ENCODE peak calls at places on chromosomes 7 and 10, in nine cellular contexts. J is heart left ventricle, C is HCT116, F is transverse colon, X is testis, A is Peyer's patch, W is prostate gland, R is breast epithelium, P is A549. Q is an unnamed sample. For H3K4me1, the result is how much of the 10 kb centered on the place peaks cover.

GRCh38 chr10:7291487-7292113 is 119.2 kb downstream of the SFMBT2 start:
- DNase-seq in J (no peak), C (no peak), F (no peak), X (no peak), A (no peak), W (no peak), R (no peak), P (peak), Q (no peak)

GRCh38 chr7:130352335-130353074 is 7.9 kb downstream of the CPA5 start:
- DNase-seq in J (no peak), C (no peak), F (no peak), X (no peak), A (no peak), W (no peak), R (no peak), P (no peak), Q (no peak)

GRCh38 chr7:32564542-32564941 is 69.3 kb downstream of the AVL9 start:
- DNase-seq in J (no peak), C (no peak), F (no peak), X (no peak), A (no peak), W (no peak), R (no peak), P (no peak), Q (no peak)

GRCh38 chr7:1442355-1443124 is 16.7 kb downstream of the MICALL2 start:
- DNase-seq in J (no peak), C (no peak), F (no peak), X (no peak), A (no peak), W (no peak), R (no peak), P (no peak), Q (no peak)

GRCh38 chr7:67406941-67407340 is 410.3 kb downstream of the TYW1 start:
- DNase-seq in J (no peak), C (no peak), F (no peak), X (no peak), A (no peak), W (peak), R (no peak), P (no peak), Q (no peak)

GRCh38 chr10:86876748-86877147 is 80.7 kb downstream of the MMRN2 start:
- DNase-seq in J (no peak), C (no peak), F (no peak), X (no peak), A (no peak), W (no peak), R (no peak), P (no peak), Q (no peak)

GRCh38 chr7:159014297-159015062 is 130.2 kb downstream of the VIPR2 start:
- DNase-seq in J (no peak), C (no peak), F (no peak), X (no peak), A (no peak), W (no peak), R (no peak), P (no peak), Q (no peak)

GRCh38 chr7:134350682-134351081 is 34.0 kb upstream of the SLC35B4 start:
- DNase-seq in J (no peak), C (no peak), F (no peak), X (no peak), A (no peak), W (no peak), R (no peak), P (no peak), Q (no peak)

GRCh38 chr7:70807650-70808049 is 324.3 kb upstream of the GALNT17 start:
- DNase-seq in J (no peak), C (no peak), F (no peak), X (peak), A (no peak), W (no peak), R (no peak), P (no peak), Q (no peak)

GRCh38 chr7:84389242-84389641 is 194.7 kb upstream of the SEMA3A start:
- DNase-seq in J (no peak), C (no peak), F (no peak), X (no peak), A (no peak), W (no peak), R (no peak), P (no peak), Q (no peak)

GRCh38 chr10:36280396-36280795 is 638.3 kb upstream of the FZD8 start:
- DNase-seq in J (no peak), C (no peak), F (no peak), X (no peak), A (no peak), W (no peak), R (no peak), P (peak), Q (no peak)

GRCh38 chr7:155296788-155297516 is 726 bp upstream of the INSIG1 start:
- DNase-seq in J (peak), C (no peak), F (peak), X (peak), A (peak), W (peak), R (peak), P (peak), Q (peak)

GRCh38 chr10:11444148-11444516 is 167.3 kb downstream of the USP6NL start:
- DNase-seq in J (no peak), C (no peak), F (no peak), X (no peak), A (no peak), W (no peak), R (no peak), P (no peak), Q (no peak)

GRCh38 chr10:44463511-44464121 is 78.7 kb upstream of the CXCL12 start:
- DNase-seq in J (no peak), C (no peak), F (no peak), X (no peak), A (no peak), W (no peak), R (no peak), P (no peak), Q (no peak)

GRCh38 chr10:98963608-98964007 is 272.0 kb downstream of the HPSE2 start:
- DNase-seq in J (no peak), C (no peak), F (no peak), X (no peak), A (no peak), W (no peak), R (no peak), P (no peak), Q (no peak)

GRCh38 chr7:47635091-47636090 is 53.5 kb upstream of the TNS3 start:
- DNase-seq in J (no peak), C (no peak), F (peak), X (peak), A (no peak), W (peak), R (peak), P (peak), Q (no peak)

GRCh38 chr10:62095341-62096071 is 173.1 kb downstream of the RTKN2 start:
- DNase-seq in J (no peak), C (no peak), F (no peak), X (no peak), A (no peak), W (peak), R (no peak), P (no peak), Q (no peak)

GRCh38 chr10:118569241-118569881 is 26.1 kb downstream of the PRLHR start:
- DNase-seq in J (no peak), C (no peak), F (no peak), X (peak), A (no peak), W (no peak), R (no peak), P (no peak), Q (no peak)

GRCh38 chr7:96238976-96239766 is 82.7 kb downstream of the SLC25A13 start:
- DNase-seq in J (no peak), C (no peak), F (no peak), X (no peak), A (no peak), W (no peak), R (no peak), P (no peak), Q (no peak)

GRCh38 chr7:90764848-90765570 is 168.9 kb downstream of the CDK14 start:
- DNase-seq in J (no peak), C (no peak), F (no peak), X (no peak), A (no peak), W (no peak), R (no peak), P (no peak), Q (no peak)

GRCh38 chr7:6273380-6273837 is 985 bp upstream of the CYTH3 start:
- DNase-seq in J (no peak), C (no peak), F (peak), X (peak), A (peak), W (peak), R (no peak), P (no peak), Q (peak)

GRCh38 chr7:77188736-77189429 is 10.7 kb downstream of the FGL2 start:
- DNase-seq in J (no peak), C (no peak), F (no peak), X (no peak), A (no peak), W (no peak), R (no peak), P (no peak), Q (no peak)

GRCh38 chr7:156099085-156099484 is 286.8 kb upstream of the SHH start:
- DNase-seq in J (no peak), C (no peak), F (no peak), X (no peak), A (no peak), W (no peak), R (no peak), P (no peak), Q (no peak)

GRCh38 chr7:2873686-2874551 is 29.8 kb upstream of the GNA12 start:
- DNase-seq in J (no peak), C (peak), F (no peak), X (no peak), A (no peak), W (no peak), R (no peak), P (peak), Q (no peak)

GRCh38 chr7:137703291-137704010 is 143.3 kb downstream of the DGKI start:
- DNase-seq in J (no peak), C (no peak), F (no peak), X (no peak), A (no peak), W (no peak), R (no peak), P (no peak), Q (no peak)

GRCh38 chr10:87505366-87506113 is 847 bp downstream of the MINPP1 start:
- DNase-seq in J (no peak), C (peak), F (peak), X (peak), A (peak), W (peak), R (no peak), P (peak), Q (peak)

GRCh38 chr7:23105086-23105643 is 420 bp upstream of the KLHL7 start:
- DNase-seq in J (no peak), C (no peak), F (no peak), X (no peak), A (no peak), W (no peak), R (no peak), P (no peak), Q (no peak)

GRCh38 chr10:119314486-119314885 is 107.1 kb downstream of the GRK5 start:
- DNase-seq in J (no peak), C (no peak), F (no peak), X (no peak), A (no peak), W (no peak), R (no peak), P (no peak), Q (no peak)

GRCh38 chr7:54729096-54729495 is 29.9 kb downstream of the SEC61G start:
- DNase-seq in J (no peak), C (no peak), F (no peak), X (no peak), A (no peak), W (no peak), R (no peak), P (no peak), Q (no peak)

GRCh38 chr10:49359349-49360231 is 36.3 kb downstream of the DRGX start:
- DNase-seq in J (peak), C (no peak), F (no peak), X (peak), A (no peak), W (no peak), R (no peak), P (no peak), Q (no peak)

GRCh38 chr7:28037220-28038010 is 143.2 kb downstream of the JAZF1 start:
- DNase-seq in J (no peak), C (peak), F (no peak), X (no peak), A (no peak), W (no peak), R (no peak), P (peak), Q (peak)

DNA sequence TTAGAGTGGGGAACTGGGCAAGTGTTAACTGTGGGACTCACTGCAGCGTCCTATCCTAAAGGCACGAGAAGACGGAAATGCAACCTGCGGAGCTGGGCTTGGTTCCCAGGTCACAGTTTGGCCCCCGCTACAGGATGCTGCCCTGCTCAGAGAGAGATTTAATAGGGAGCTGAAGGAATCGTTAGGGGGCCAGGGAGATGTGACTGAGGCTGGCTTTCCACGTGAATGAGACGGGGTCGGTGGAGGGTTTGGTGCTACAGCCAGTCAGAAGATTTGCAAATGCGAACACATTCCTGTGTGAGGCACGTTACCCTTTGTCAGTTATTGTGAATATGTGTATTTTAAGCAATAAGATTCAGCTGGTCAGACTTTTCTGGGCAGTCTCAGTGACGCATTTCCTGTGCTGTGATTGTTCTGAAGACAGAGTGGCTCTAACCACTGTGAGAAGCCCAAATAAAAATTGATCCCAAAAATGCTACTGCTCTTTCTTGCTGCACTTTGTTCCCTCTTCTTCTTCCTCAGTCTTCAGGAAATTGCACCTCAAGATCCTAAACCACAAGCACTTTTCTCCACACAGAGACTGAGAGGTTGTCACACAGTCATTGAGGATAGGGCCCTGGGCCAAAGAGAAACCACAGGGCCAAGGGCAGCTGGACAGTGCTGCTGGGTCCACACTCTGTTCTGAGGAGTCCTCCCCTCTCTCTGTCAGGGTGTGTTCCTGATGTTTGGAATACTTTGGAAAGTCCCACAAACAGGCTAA is 21.2 kb downstream of the CYP17A1 start:
- DNase-seq in J (peak), C (no peak), F (peak), X (peak), A (no peak), W (no peak), R (no peak), P (no peak), Q (peak)
- TF ChIP-seq POLR2A in J (peak), C (no peak), F (peak), X (no peak), A (peak), W (no peak), R (no peak), P (no peak), Q (peak)

DNA sequence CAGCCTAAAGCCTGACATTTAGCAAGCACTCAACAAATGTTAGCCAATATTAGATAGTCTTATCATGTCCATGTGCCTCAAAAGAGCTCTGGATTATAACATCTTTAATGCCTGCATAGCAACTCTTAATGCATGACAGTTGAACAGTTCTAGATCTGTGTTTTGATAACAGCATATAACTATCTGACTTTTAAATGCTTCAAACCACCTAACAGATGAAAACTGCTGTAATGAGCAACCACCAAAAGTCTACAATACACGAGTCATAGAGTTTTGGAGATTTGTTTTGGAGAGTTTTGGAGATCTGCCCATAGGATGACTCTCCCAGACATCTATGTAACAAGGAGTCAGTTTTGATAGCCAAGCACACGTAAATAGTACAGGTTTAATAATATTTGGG is 227.3 kb downstream of the TWIST1 start:
- DNase-seq in J (no peak), C (no peak), F (no peak), X (no peak), A (no peak), W (no peak), R (no peak), P (no peak), Q (no peak)
- H3K4me1 ChIP-seq in J (under half), C (under half), F (under half), X (under half), A (under half), W (under half), R (under half), P (under half), Q (under half)

GRCh38 chr7:139359366-139360209 is at the start of gene LUC7L2:
- DNase-seq in J (peak), C (peak), F (peak), X (peak), A (peak), W (peak), R (peak), P (peak), Q (peak)
- TF ChIP-seq POLR2A in J (peak), C (peak), F (peak), X (peak), A (peak), W (peak), R (peak), P (peak), Q (peak)

DNA sequence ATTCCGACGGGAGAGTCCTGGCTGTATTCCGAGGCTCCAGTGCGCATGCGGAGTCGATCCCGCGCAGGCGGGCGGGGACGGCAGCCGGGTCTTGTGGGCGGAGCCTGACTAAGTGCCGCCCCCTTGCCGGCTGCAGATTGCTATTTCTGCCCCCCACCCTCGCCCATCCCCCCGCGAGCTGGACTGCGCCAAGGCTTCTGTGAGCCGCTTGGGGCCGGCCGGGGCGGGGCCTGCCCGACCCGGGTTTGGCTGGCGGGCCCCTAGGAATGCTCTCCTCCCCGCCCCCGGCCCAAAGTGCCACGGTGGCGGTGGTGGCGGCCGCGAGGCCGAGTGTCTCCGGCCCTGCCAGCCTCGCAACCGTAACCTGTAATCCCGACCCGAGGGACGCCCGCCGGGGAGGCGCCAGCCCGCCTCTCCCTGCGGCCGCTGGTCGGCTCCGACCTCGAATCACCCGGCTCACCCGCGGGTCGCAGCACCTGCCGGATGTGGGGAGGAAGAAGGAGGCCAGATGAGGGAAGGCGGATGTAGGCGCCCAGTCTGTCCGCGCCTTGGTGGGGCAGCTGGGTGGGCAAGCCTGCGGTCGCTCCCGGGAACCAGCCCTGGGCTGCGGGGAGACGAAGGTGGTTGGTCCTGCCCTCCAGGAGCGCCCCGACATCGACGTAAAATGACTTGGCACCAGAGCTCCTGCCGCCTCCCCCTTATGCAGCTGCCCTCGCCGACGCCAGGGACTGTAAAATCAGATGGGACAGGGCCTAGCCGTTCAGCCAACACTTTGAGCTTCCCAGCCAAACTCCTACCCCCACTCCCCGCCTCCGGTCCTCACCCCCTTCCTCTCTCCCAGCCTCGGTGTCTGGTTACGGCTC is 607 bp upstream of the KAZALD1 start:
- DNase-seq in J (peak), C (peak), F (peak), X (peak), A (peak), W (peak), R (peak), P (peak), Q (peak)
- H3K4me1 ChIP-seq in J (under half), C (half or more), F (under half), X (under half), A (under half), W (under half), R (under half), P (under half), Q (under half)

Q was measured in adrenal gland.